ENCODE peak calls at places on chromosomes 6 and 20, in five cellular contexts. H is astrocyte of the spinal cord, X is ovary, Z is AG09309, R is lower leg skin. N is an unnamed sample.

GRCh38 chr20:24966317-24967012 is 17.4 kb downstream of the CST7 start:
- DNase-seq in X (no peak), Z (no peak), H (no peak), R (no peak), N (no peak)

GRCh38 chr6:149185799-149186357 is 131.6 kb upstream of the TAB2 start:
- DNase-seq in H (no peak), R (no peak), X (no peak), Z (no peak), N (no peak)

GRCh38 chr6:153099636-153100035 is 31.4 kb downstream of the RGS17 start:
- DNase-seq in H (no peak), Z (no peak), R (no peak), X (no peak), N (peak)

GRCh38 chr6:109514946-109515345 is 31.9 kb upstream of the ZBTB24 start:
- DNase-seq in X (no peak), H (no peak), Z (no peak), R (no peak), N (no peak)

GRCh38 chr6:113994934-113995342 is 24.0 kb upstream of the HDAC2 start:
- DNase-seq in Z (peak), H (peak), R (no peak), X (no peak), N (peak)

GRCh38 chr6:42532038-42532669 is 31.7 kb upstream of the UBR2 start:
- DNase-seq in R (no peak), Z (no peak), H (peak), X (no peak), N (peak)

GRCh38 chr6:82246802-82247633 is 526 bp downstream of the IBTK start:
- DNase-seq in Z (no peak), H (peak), X (no peak), R (peak), N (peak)

GRCh38 chr20:19682249-19682648 is 75.8 kb upstream of the RIN2 start:
- DNase-seq in Z (no peak), X (no peak), H (no peak), R (no peak), N (no peak)

GRCh38 chr6:74939309-74939708 is 266.5 kb downstream of the COL12A1 start:
- DNase-seq in R (no peak), X (no peak), H (peak), Z (no peak), N (no peak)

GRCh38 chr20:3734111-3734843 is 1.8 kb downstream of the HSPA12B start:
- DNase-seq in Z (no peak), R (no peak), H (no peak), X (peak), N (no peak)

GRCh38 chr20:38645980-38646858 is 44.6 kb downstream of the ARHGAP40 start:
- DNase-seq in X (peak), R (peak), Z (no peak), H (peak), N (peak)

GRCh38 chr6:155561262-155561970 is 105.8 kb upstream of the NOX3 start:
- DNase-seq in R (no peak), X (no peak), Z (no peak), H (no peak), N (no peak)

GRCh38 chr6:3986241-3986640 is 92.7 kb downstream of the FAM217A start:
- DNase-seq in Z (no peak), R (no peak), X (no peak), H (no peak), N (no peak)

GRCh38 chr20:63096681-63097335 is 90.0 kb upstream of the BHLHE23 start:
- DNase-seq in X (no peak), H (no peak), R (no peak), Z (no peak), N (no peak)

GRCh38 chr20:50029697-50030428 is 47.1 kb downstream of the SNAI1 start:
- DNase-seq in X (peak), R (no peak), Z (peak), H (peak), N (peak)

GRCh38 chr6:138973481-138974140 is 14.4 kb downstream of the REPS1 start:
- DNase-seq in H (peak), Z (no peak), X (no peak), R (no peak), N (peak)

GRCh38 chr6:106558364-106558763 is 70.9 kb downstream of the RTN4IP1 start:
- DNase-seq in Z (no peak), H (no peak), X (no peak), R (no peak), N (no peak)

DNA sequence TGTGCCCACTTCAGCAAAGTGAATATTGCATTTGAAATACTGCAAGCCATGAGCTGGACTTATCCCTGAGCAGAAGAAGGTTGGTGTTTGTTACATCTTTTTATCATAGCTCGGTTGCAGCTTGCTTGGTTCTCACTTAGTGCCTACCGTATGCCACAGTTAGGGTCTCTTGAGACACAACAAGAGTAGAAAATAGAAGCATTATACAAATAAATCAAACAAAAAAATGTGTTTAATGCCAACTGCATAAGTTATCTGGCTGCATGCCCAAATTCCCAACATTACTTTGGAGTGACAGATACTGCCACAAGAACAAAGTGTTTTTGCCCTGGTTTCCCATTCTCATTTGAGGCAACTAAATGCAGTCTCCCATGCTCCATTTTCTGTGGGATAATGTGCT is 53.9 kb upstream of the LAMP5 start:
- DNase-seq in R (no peak), Z (no peak), X (no peak), H (peak), N (peak)
- H3K4me3 ChIP-seq in R (no peak), Z (no peak), X (no peak), H (no peak), N (no peak)

DNA sequence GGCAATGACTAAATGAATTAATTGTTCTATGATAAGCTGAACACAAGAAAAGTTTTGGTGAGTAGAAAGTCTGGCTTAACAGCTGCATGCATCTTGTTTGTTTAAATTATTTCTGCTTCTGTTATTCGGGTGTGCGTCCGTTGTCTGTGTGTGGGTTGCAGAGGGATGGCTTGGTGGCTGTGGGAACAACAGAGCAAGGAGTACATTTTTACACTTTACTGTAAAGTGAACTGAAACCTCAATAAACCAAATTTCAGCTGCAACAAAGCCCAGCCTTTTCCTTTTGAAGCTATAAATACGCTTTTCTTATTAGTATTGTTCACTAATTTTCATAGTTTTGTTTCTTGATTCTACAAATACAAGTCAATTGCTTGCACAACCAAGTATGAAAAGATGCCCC is 3.5 kb upstream of the LAMP5 start:
- DNase-seq in H (no peak), X (no peak), Z (no peak), R (no peak), N (no peak)
- H3K4me3 ChIP-seq in H (no peak), X (no peak), Z (no peak), R (no peak), N (no peak)

DNA sequence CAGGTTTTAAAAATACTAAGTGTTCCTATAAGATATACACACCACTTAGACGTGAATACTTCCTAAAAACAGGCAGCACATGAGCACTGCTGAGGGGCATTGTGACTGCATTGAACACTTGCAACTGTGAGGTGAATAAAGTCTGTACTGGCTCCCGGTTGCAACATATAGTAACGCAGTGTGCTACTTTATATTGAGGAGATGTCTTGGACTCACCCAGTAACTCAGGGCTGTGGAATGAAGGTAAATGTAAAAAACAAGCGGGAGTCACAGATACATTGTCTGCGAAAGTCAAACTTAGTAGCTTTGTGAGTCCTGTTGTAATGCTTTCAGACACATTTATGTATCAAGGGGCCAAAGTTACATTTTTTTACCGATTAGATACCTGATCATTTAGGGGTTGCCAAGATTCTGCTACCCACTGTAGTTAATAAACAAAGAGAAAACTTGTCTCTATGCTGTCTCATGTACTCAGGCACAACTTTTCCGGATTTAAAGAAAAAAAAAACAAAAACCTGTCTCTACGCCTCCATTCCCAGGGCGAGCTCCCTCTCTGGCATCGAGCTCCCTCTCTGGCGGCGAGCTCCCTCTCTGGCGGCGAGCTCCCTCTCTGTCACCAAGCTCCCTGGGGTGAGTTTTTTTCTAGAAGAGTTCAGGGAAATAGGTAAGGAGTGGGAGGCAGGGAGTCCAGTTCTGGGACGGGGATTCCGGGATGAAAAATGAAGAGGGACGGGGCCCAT is 16.8 kb upstream of the HLA-A start:
- DNase-seq in X (peak), H (no peak), Z (no peak), R (no peak), N (no peak)
- H3K4me3 ChIP-seq in X (no peak), H (peak), Z (peak), R (no peak), N (no peak)

DNA sequence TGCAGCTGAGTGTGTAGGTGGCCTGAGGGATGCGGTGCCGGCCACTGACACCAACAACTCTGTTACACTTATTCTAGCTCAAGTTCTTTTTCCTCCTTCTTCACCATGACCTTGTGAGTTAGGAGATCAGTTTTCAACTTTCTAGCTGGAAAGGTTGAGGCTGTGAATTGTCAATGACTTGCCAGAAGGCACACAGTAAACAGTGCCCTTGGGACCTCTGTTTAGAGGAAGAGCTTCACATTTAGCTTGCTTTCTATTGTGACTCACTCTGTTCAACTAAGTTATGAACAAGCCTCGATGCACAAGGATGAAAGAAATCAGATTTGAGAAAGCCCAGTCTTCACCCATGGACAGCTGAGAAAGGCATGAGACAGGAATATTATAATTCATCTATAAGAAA is 455.6 kb downstream of the MAFB start:
- DNase-seq in H (no peak), Z (no peak), X (no peak), R (no peak), N (no peak)
- H3K4me3 ChIP-seq in H (no peak), Z (no peak), X (no peak), R (no peak), N (no peak)